ENCODE peak calls at places on chromosomes 16 and 17, in eight cellular contexts. X is NCI-H1092 treated with DMSO at 0.1 percent for 48 hours; L is neural crest cell; H is GDM1; C is stomach; J is stimulated activated CD8-positive, alpha-beta memory T cell treated with anti-CD3 and anti-CD28 coated beads, Interleukin-4, amount 100 ng/mL, for 1 hour; V is activated naive CD4-positive, alpha-beta T cell treated with Interleukin-2 at 50 U/mL for 16 hours; B is activated CD4-positive, alpha-beta T cell treated with anti-CD3 and anti-CD28 coated beads, Interleukin-2, amount 50 U/mL, for 48 hours. U is an unnamed sample.

GRCh38 chr16:19474617-19475016 is 47.3 kb downstream of the GDE1 start:
- DNase-seq in H (no peak), V (no peak), B (no peak), C (no peak), X (no peak), J (no peak), L (no peak), U (no peak)

GRCh38 chr17:30780343-30780742 is 44.1 kb downstream of the CRLF3 start:
- DNase-seq in C (no peak), J (no peak), X (no peak), B (peak), L (no peak), H (no peak), V (peak), U (no peak)

GRCh38 chr17:69357701-69358100 is 30.8 kb upstream of the ABCA5 start:
- DNase-seq in V (no peak), B (no peak), X (peak), J (no peak), L (no peak), C (no peak), H (no peak), U (no peak)

GRCh38 chr17:46876353-46876887 is 25.0 kb downstream of the WNT9B start:
- DNase-seq in V (no peak), J (no peak), B (peak), X (peak), H (no peak), L (no peak), C (peak), U (peak)

GRCh38 chr17:47687748-47688147 is 6.2 kb upstream of the TBKBP1 start:
- DNase-seq in H (no peak), B (no peak), X (no peak), V (no peak), J (no peak), C (no peak), L (no peak), U (no peak)

GRCh38 chr16:871562-872330 is 71.2 kb upstream of the GNG13 start:
- DNase-seq in V (no peak), C (no peak), J (no peak), X (no peak), H (no peak), L (no peak), B (no peak), U (no peak)

GRCh38 chr16:54506691-54507090 is 220.1 kb upstream of the IRX3 start:
- DNase-seq in V (no peak), X (peak), H (no peak), J (no peak), B (no peak), C (no peak), L (no peak), U (no peak)

GRCh38 chr17:27546624-27547300 is 84.2 kb upstream of the LGALS9 start:
- DNase-seq in H (no peak), X (no peak), C (no peak), V (no peak), J (no peak), B (no peak), L (no peak), U (no peak)

GRCh38 chr17:82193520-82194236 is 19.0 kb downstream of the CCDC57 start:
- DNase-seq in H (no peak), X (no peak), J (no peak), B (no peak), C (no peak), L (no peak), V (no peak), U (peak)

GRCh38 chr16:89217388-89218191 is at the start of gene ZNF778:
- DNase-seq in H (peak), X (peak), V (peak), B (peak), C (peak), J (peak), L (peak), U (peak)

GRCh38 chr16:84868829-84869457 is 49.2 kb downstream of the CRISPLD2 start:
- DNase-seq in L (no peak), J (no peak), H (no peak), C (no peak), X (peak), B (no peak), V (no peak), U (no peak)

GRCh38 chr17:15954222-15954621 is 9.3 kb downstream of the ADORA2B start:
- DNase-seq in J (no peak), X (no peak), C (no peak), B (no peak), V (no peak), H (no peak), L (no peak), U (no peak)

GRCh38 chr16:50953266-50953665 is 197.8 kb downstream of the SALL1 start:
- DNase-seq in C (no peak), L (no peak), B (no peak), V (no peak), J (no peak), X (no peak), H (no peak), U (no peak)

GRCh38 chr16:27248036-27248435 is 20.5 kb downstream of the NSMCE1 start:
- DNase-seq in H (no peak), X (no peak), B (no peak), L (no peak), C (no peak), J (no peak), V (no peak), U (no peak)

GRCh38 chr16:2776500-2777139 is 460 bp downstream of the ELOB start:
- DNase-seq in X (no peak), B (peak), H (no peak), L (no peak), C (no peak), J (no peak), V (peak), U (no peak)

GRCh38 chr17:82898976-82899514 is 59.2 kb upstream of the ZNF750 start:
- DNase-seq in L (no peak), H (no peak), C (no peak), X (no peak), J (no peak), V (no peak), B (no peak), U (no peak)